ENCODE peak calls at places on chromosomes 7 and 10, in nine cellular contexts. One of them, this sample, is unnamed. For H3K9me3, the result is how much of the 10 kb centered on the place peaks cover.

GRCh38 chr10:74177140-74177677 is 26.2 kb downstream of the ADK start:
- DNase-seq in K562: peak
- DNase-seq in MM.1S: no peak
- DNase-seq in A673: no peak
- DNase-seq in astrocyte: no peak
- DNase-seq in fibroblast of lung: peak
- DNase-seq in HCT116: no peak
- DNase-seq in GM23248: peak
- DNase-seq in PC-9: peak
- DNase-seq in this sample: peak

GRCh38 chr7:128812514-128813168 is 17.6 kb upstream of the FLNC start:
- DNase-seq in K562: peak
- DNase-seq in MM.1S: peak
- DNase-seq in A673: peak
- DNase-seq in astrocyte: no peak
- DNase-seq in fibroblast of lung: no peak
- DNase-seq in HCT116: no peak
- DNase-seq in GM23248: no peak
- DNase-seq in PC-9: peak
- DNase-seq in this sample: peak

GRCh38 chr10:11175823-11176243 is 158.2 kb downstream of the CELF2 start:
- DNase-seq in K562: no peak
- DNase-seq in MM.1S: peak
- DNase-seq in A673: no peak
- DNase-seq in astrocyte: no peak
- DNase-seq in fibroblast of lung: no peak
- DNase-seq in HCT116: no peak
- DNase-seq in GM23248: no peak
- DNase-seq in PC-9: no peak
- DNase-seq in this sample: no peak

GRCh38 chr10:64041185-64041988 is 520.2 kb downstream of the REEP3 start:
- DNase-seq in K562: peak
- DNase-seq in MM.1S: peak
- DNase-seq in A673: peak
- DNase-seq in astrocyte: peak
- DNase-seq in fibroblast of lung: peak
- DNase-seq in HCT116: peak
- DNase-seq in GM23248: peak
- DNase-seq in PC-9: peak
- DNase-seq in this sample: peak

GRCh38 chr10:649798-650690 is 39.4 kb downstream of the DIP2C start:
- DNase-seq in K562: no peak
- DNase-seq in MM.1S: no peak
- DNase-seq in A673: no peak
- DNase-seq in astrocyte: no peak
- DNase-seq in fibroblast of lung: peak
- DNase-seq in HCT116: no peak
- DNase-seq in GM23248: no peak
- DNase-seq in PC-9: no peak
- DNase-seq in this sample: peak

GRCh38 chr7:109879429-109879828 is 1211.5 kb upstream of the LRRN3 start:
- DNase-seq in K562: no peak
- DNase-seq in MM.1S: no peak
- DNase-seq in A673: no peak
- DNase-seq in astrocyte: no peak
- DNase-seq in fibroblast of lung: no peak
- DNase-seq in HCT116: no peak
- DNase-seq in GM23248: no peak
- DNase-seq in PC-9: no peak
- DNase-seq in this sample: no peak

GRCh38 chr7:149811221-149811620 is 27.0 kb upstream of the ZNF862 start:
- DNase-seq in K562: peak
- DNase-seq in MM.1S: no peak
- DNase-seq in A673: peak
- DNase-seq in astrocyte: no peak
- DNase-seq in fibroblast of lung: peak
- DNase-seq in HCT116: no peak
- DNase-seq in GM23248: peak
- DNase-seq in PC-9: no peak
- DNase-seq in this sample: no peak

GRCh38 chr10:92207061-92207460 is 83.8 kb downstream of the CPEB3 start:
- DNase-seq in K562: no peak
- DNase-seq in MM.1S: no peak
- DNase-seq in A673: no peak
- DNase-seq in astrocyte: no peak
- DNase-seq in fibroblast of lung: no peak
- DNase-seq in HCT116: no peak
- DNase-seq in GM23248: no peak
- DNase-seq in PC-9: no peak
- DNase-seq in this sample: no peak

GRCh38 chr7:157737151-157738063 is 400.6 kb downstream of the DNAJB6 start:
- DNase-seq in K562: no peak
- DNase-seq in MM.1S: no peak
- DNase-seq in A673: no peak
- DNase-seq in astrocyte: no peak
- DNase-seq in fibroblast of lung: no peak
- DNase-seq in HCT116: no peak
- DNase-seq in GM23248: no peak
- DNase-seq in PC-9: no peak
- DNase-seq in this sample: no peak

GRCh38 chr10:122461367-122461728 is at the start of gene HTRA1:
- DNase-seq in K562: no peak
- DNase-seq in MM.1S: no peak
- DNase-seq in A673: no peak
- DNase-seq in astrocyte: no peak
- DNase-seq in fibroblast of lung: peak
- DNase-seq in HCT116: no peak
- DNase-seq in GM23248: peak
- DNase-seq in PC-9: no peak
- DNase-seq in this sample: no peak

GRCh38 chr10:132158122-132158741 is 28.5 kb upstream of the DPYSL4 start:
- DNase-seq in K562: no peak
- DNase-seq in MM.1S: no peak
- DNase-seq in A673: no peak
- DNase-seq in astrocyte: no peak
- DNase-seq in fibroblast of lung: no peak
- DNase-seq in HCT116: peak
- DNase-seq in GM23248: peak
- DNase-seq in PC-9: no peak
- DNase-seq in this sample: no peak

GRCh38 chr7:66758964-66759628 is 18.6 kb downstream of the RABGEF1 start:
- DNase-seq in K562: no peak
- DNase-seq in MM.1S: no peak
- DNase-seq in A673: no peak
- DNase-seq in astrocyte: no peak
- DNase-seq in fibroblast of lung: no peak
- DNase-seq in HCT116: no peak
- DNase-seq in GM23248: no peak
- DNase-seq in PC-9: no peak
- DNase-seq in this sample: no peak

GRCh38 chr7:70681847-70682350 is 450.0 kb upstream of the GALNT17 start:
- DNase-seq in K562: no peak
- DNase-seq in MM.1S: peak
- DNase-seq in A673: no peak
- DNase-seq in astrocyte: no peak
- DNase-seq in fibroblast of lung: no peak
- DNase-seq in HCT116: no peak
- DNase-seq in GM23248: no peak
- DNase-seq in PC-9: no peak
- DNase-seq in this sample: no peak

GRCh38 chr10:98312349-98312748 is 44.4 kb upstream of the LOXL4 start:
- DNase-seq in K562: no peak
- DNase-seq in MM.1S: no peak
- DNase-seq in A673: no peak
- DNase-seq in astrocyte: peak
- DNase-seq in fibroblast of lung: no peak
- DNase-seq in HCT116: no peak
- DNase-seq in GM23248: peak
- DNase-seq in PC-9: peak
- DNase-seq in this sample: no peak

GRCh38 chr7:101696-102376 is 90.5 kb upstream of the FAM20C start:
- DNase-seq in K562: no peak
- DNase-seq in MM.1S: no peak
- DNase-seq in A673: no peak
- DNase-seq in astrocyte: peak
- DNase-seq in fibroblast of lung: peak
- DNase-seq in HCT116: no peak
- DNase-seq in GM23248: peak
- DNase-seq in PC-9: peak
- DNase-seq in this sample: peak

GRCh38 chr10:101941871-101942270 is 98.3 kb upstream of the KCNIP2 start:
- DNase-seq in K562: no peak
- DNase-seq in MM.1S: no peak
- DNase-seq in A673: no peak
- DNase-seq in astrocyte: peak
- DNase-seq in fibroblast of lung: peak
- DNase-seq in HCT116: no peak
- DNase-seq in GM23248: peak
- DNase-seq in PC-9: no peak
- DNase-seq in this sample: no peak
- H3K9me3 ChIP-seq in K562: under half
- H3K9me3 ChIP-seq in MM.1S: under half
- H3K9me3 ChIP-seq in A673: under half
- H3K9me3 ChIP-seq in astrocyte: under half
- H3K9me3 ChIP-seq in fibroblast of lung: under half
- H3K9me3 ChIP-seq in HCT116: under half
- H3K9me3 ChIP-seq in GM23248: under half
- H3K9me3 ChIP-seq in PC-9: under half
- H3K9me3 ChIP-seq in this sample: under half

GRCh38 chr7:27204851-27205322 is 5.0 kb upstream of the HOXA13 start:
- DNase-seq in K562: no peak
- DNase-seq in MM.1S: no peak
- DNase-seq in A673: peak
- DNase-seq in astrocyte: no peak
- DNase-seq in fibroblast of lung: no peak
- DNase-seq in HCT116: no peak
- DNase-seq in GM23248: peak
- DNase-seq in PC-9: no peak
- DNase-seq in this sample: no peak

GRCh38 chr7:27203378-27203953 is 3.6 kb upstream of the HOXA13 start:
- DNase-seq in K562: no peak
- DNase-seq in MM.1S: no peak
- DNase-seq in A673: no peak
- DNase-seq in astrocyte: no peak
- DNase-seq in fibroblast of lung: no peak
- DNase-seq in HCT116: no peak
- DNase-seq in GM23248: no peak
- DNase-seq in PC-9: no peak
- DNase-seq in this sample: no peak

GRCh38 chr7:27207348-27207985 is 7.6 kb upstream of the HOXA13 start:
- DNase-seq in K562: no peak
- DNase-seq in MM.1S: no peak
- DNase-seq in A673: no peak
- DNase-seq in astrocyte: no peak
- DNase-seq in fibroblast of lung: no peak
- DNase-seq in HCT116: no peak
- DNase-seq in GM23248: no peak
- DNase-seq in PC-9: no peak
- DNase-seq in this sample: no peak

GRCh38 chr7:27203964-27204594 is 4.2 kb upstream of the HOXA13 start:
- DNase-seq in K562: no peak
- DNase-seq in MM.1S: no peak
- DNase-seq in A673: no peak
- DNase-seq in astrocyte: no peak
- DNase-seq in fibroblast of lung: no peak
- DNase-seq in HCT116: no peak
- DNase-seq in GM23248: no peak
- DNase-seq in PC-9: no peak
- DNase-seq in this sample: no peak

GRCh38 chr7:27205325-27206280 is 5.7 kb upstream of the HOXA13 start:
- DNase-seq in K562: no peak
- DNase-seq in MM.1S: no peak
- DNase-seq in A673: no peak
- DNase-seq in astrocyte: no peak
- DNase-seq in fibroblast of lung: no peak
- DNase-seq in HCT116: no peak
- DNase-seq in GM23248: peak
- DNase-seq in PC-9: no peak
- DNase-seq in this sample: no peak
- TF ChIP-seq EZH2 in K562: peak
- TF ChIP-seq EZH2 in MM.1S: no peak
- TF ChIP-seq EZH2 in A673: peak
- TF ChIP-seq EZH2 in astrocyte: peak
- TF ChIP-seq EZH2 in fibroblast of lung: peak
- TF ChIP-seq EZH2 in HCT116: no peak
- TF ChIP-seq EZH2 in GM23248: no peak
- TF ChIP-seq EZH2 in PC-9: no peak
- TF ChIP-seq EZH2 in this sample: peak

DNA sequence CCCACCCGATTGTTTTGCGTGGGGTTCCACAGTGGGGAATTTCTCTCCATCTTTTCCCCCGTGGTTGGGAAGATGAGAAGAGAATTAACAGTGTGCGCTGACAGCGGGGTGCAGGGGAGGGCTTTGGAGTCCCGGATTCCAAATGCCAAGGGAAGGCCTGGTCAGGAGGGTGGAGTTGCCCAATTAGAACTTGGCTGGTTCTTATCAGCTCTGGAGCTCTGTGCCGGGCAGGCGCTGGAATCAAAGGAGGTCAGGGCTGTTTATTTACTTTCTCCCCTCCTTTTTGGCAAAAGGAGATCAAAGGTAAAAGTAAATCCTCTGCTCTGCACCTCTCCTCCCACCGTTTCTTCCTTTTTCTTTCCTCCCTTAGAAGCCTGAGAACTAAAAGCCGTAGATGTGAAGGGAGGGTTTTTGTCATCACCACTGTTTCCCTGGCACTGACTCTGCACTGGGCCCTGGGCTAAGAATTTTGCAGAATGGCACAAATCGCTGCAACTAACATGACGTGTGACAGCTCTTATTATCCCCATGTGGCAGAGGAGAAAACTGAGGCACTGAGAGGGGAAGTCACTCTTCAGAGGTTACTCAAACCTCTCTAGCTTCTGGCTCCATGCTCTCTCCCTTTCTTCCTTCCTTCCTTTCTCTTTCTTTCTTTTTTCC is 95.2 kb upstream of the ZNF716 start:
- DNase-seq in K562: no peak
- DNase-seq in MM.1S: no peak
- DNase-seq in A673: no peak
- DNase-seq in astrocyte: no peak
- DNase-seq in fibroblast of lung: no peak
- DNase-seq in HCT116: no peak
- DNase-seq in GM23248: no peak
- DNase-seq in PC-9: no peak
- DNase-seq in this sample: no peak
- H3K9me3 ChIP-seq in K562: under half
- H3K9me3 ChIP-seq in MM.1S: under half
- H3K9me3 ChIP-seq in A673: under half
- H3K9me3 ChIP-seq in astrocyte: under half
- H3K9me3 ChIP-seq in fibroblast of lung: under half
- H3K9me3 ChIP-seq in HCT116: under half
- H3K9me3 ChIP-seq in GM23248: under half
- H3K9me3 ChIP-seq in PC-9: under half
- H3K9me3 ChIP-seq in this sample: under half

DNA sequence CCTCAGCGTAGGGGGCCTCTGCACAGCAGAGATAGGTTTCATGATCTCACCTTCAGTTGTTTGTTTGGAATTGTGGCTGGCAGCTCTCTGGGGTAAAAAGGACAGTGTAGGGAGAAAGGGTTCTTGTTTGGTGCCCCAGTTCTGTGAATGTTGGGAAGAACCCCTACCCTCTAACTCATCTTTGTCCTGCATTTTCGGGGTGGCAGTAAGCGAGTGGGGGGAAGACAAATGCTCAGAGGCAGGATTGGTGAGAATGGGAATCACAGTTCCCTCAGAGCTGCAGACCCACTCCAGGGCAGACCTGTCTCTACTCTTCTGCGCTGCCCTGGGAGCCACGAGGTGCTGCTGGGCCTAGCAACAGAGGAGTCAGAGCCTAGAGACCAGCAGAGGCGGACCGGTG is 1.8 kb upstream of the LBX1 start:
- DNase-seq in K562: no peak
- DNase-seq in MM.1S: no peak
- DNase-seq in A673: no peak
- DNase-seq in astrocyte: no peak
- DNase-seq in fibroblast of lung: no peak
- DNase-seq in HCT116: no peak
- DNase-seq in GM23248: no peak
- DNase-seq in PC-9: no peak
- DNase-seq in this sample: no peak
- TF ChIP-seq EZH2 in K562: no peak
- TF ChIP-seq EZH2 in MM.1S: no peak
- TF ChIP-seq EZH2 in A673: no peak
- TF ChIP-seq EZH2 in astrocyte: no peak
- TF ChIP-seq EZH2 in fibroblast of lung: no peak
- TF ChIP-seq EZH2 in HCT116: no peak
- TF ChIP-seq EZH2 in GM23248: no peak
- TF ChIP-seq EZH2 in PC-9: no peak
- TF ChIP-seq EZH2 in this sample: no peak